ENCODE peak calls at places on chromosome 14, in four cellular contexts. O, F, Z and Y are unnamed samples.

GRCh38 chr14:84152452-84152851 is 1377.5 kb upstream of the FLRT2 start:
- DNase-seq in Z (no peak), F (no peak), O (no peak), Y (no peak)

GRCh38 chr14:104119119-104119699 is 19.2 kb upstream of the KIF26A start:
- DNase-seq in O (no peak), F (no peak), Z (peak), Y (no peak)

GRCh38 chr14:99728231-99728920 is 44.3 kb downstream of the CYP46A1 start:
- DNase-seq in F (no peak), Z (no peak), O (no peak), Y (no peak)

GRCh38 chr14:104864267-104865068 is 600 bp upstream of the CEP170B start:
- DNase-seq in F (no peak), O (peak), Z (no peak), Y (no peak)

GRCh38 chr14:101223561-101224162 is 320.1 kb upstream of the RTL1 start:
- DNase-seq in F (no peak), O (no peak), Z (no peak), Y (no peak)

GRCh38 chr14:94395900-94396574 is 7.6 kb upstream of the SERPINA1 start:
- DNase-seq in Z (no peak), O (no peak), F (no peak), Y (peak)

GRCh38 chr14:77043984-77044485 is 15.5 kb upstream of the IRF2BPL start:
- DNase-seq in O (no peak), Z (no peak), F (no peak), Y (no peak)

GRCh38 chr14:60090864-60091519 is 731 bp upstream of the PCNX4 start:
- DNase-seq in O (peak), Z (no peak), F (no peak), Y (peak)

GRCh38 chr14:96690713-96691383 is 106.3 kb upstream of the VRK1 start:
- DNase-seq in O (no peak), Z (no peak), F (no peak), Y (no peak)

GRCh38 chr14:71472281-71472960 is 459.8 kb upstream of the RGS6 start:
- DNase-seq in Z (no peak), F (no peak), O (no peak), Y (no peak)

GRCh38 chr14:101972126-101972785 is 7.9 kb downstream of the DYNC1H1 start:
- DNase-seq in O (peak), Z (no peak), F (no peak), Y (no peak)

GRCh38 chr14:39265741-39266588 is 32.2 kb downstream of the MIA2 start:
- DNase-seq in O (no peak), Z (no peak), F (no peak), Y (no peak)

GRCh38 chr14:30214456-30215090 is 286.9 kb upstream of the PRKD1 start:
- DNase-seq in O (peak), F (no peak), Z (no peak), Y (peak)

GRCh38 chr14:78666336-78667056 is 496.3 kb downstream of the NRXN3 start:
- DNase-seq in O (no peak), Z (no peak), F (no peak), Y (no peak)

GRCh38 chr14:61524211-61524806 is 171.0 kb upstream of the HIF1A start:
- DNase-seq in F (no peak), Z (no peak), O (no peak), Y (peak)

GRCh38 chr14:80959448-80960006 is 4.1 kb downstream of the TSHR start:
- DNase-seq in Z (no peak), O (no peak), F (no peak), Y (no peak)

GRCh38 chr14:61565836-61566536 is 129.3 kb upstream of the HIF1A start:
- DNase-seq in O (no peak), Z (no peak), F (no peak), Y (no peak)

GRCh38 chr14:20609215-20610001 is 18.2 kb upstream of the RNASE12 start:
- DNase-seq in Z (no peak), O (peak), F (no peak), Y (peak)

GRCh38 chr14:77141592-77142288 is at the start of gene ZDHHC22:
- DNase-seq in F (no peak), Z (no peak), O (peak), Y (no peak)

GRCh38 chr14:92651793-92652382 is 96.5 kb downstream of the LGMN start:
- DNase-seq in F (no peak), Z (no peak), O (no peak), Y (no peak)

GRCh38 chr14:23727566-23728335 is 91.6 kb downstream of the DHRS2 start:
- DNase-seq in F (no peak), O (peak), Z (no peak), Y (no peak)